ENCODE peak calls at places on chromosomes 16 and 17, in ten cellular contexts. N is dorsolateral prefrontal cortex; S is SJSA1; Y is heart right ventricle; L is AG04450; M is colonic mucosa; J is CD8-positive, alpha-beta memory T cell; P is breast epithelium; H is thyroid gland; G is PC-3. I is an unnamed sample.

GRCh38 chr16:54697677-54698076 is 233.0 kb upstream of the IRX5 start:
- DNase-seq in N (no peak), S (no peak), Y (no peak), L (no peak), M (no peak), J (no peak), P (no peak), H (no peak), G (no peak), I (no peak)

GRCh38 chr17:34886831-34887230 is 74.4 kb downstream of the CCT6B start:
- DNase-seq in N (no peak), S (no peak), Y (no peak), L (no peak), M (no peak), J (no peak), P (no peak), H (no peak), G (no peak), I (no peak)

GRCh38 chr16:86229283-86229682 is 281.0 kb upstream of the FOXF1 start:
- DNase-seq in N (no peak), S (no peak), Y (no peak), L (no peak), M (no peak), J (no peak), P (no peak), H (no peak), G (no peak), I (no peak)

GRCh38 chr16:75647138-75647491 is 350 bp downstream of the KARS1 start:
- DNase-seq in N (no peak), S (no peak), Y (no peak), L (no peak), M (no peak), J (no peak), P (no peak), H (no peak), G (no peak), I (no peak)

GRCh38 chr16:58027341-58028167 is 2.0 kb downstream of the MMP15 start:
- DNase-seq in N (no peak), S (no peak), Y (peak), L (no peak), M (peak), J (no peak), P (no peak), H (peak), G (peak), I (no peak)

GRCh38 chr17:33016920-33017319 is 25.3 kb downstream of the SPACA3 start:
- DNase-seq in N (peak), S (no peak), Y (no peak), L (no peak), M (no peak), J (no peak), P (no peak), H (no peak), G (no peak), I (no peak)

GRCh38 chr17:29073520-29073919 is 30.6 kb downstream of the PIPOX start:
- DNase-seq in N (no peak), S (no peak), Y (no peak), L (no peak), M (no peak), J (peak), P (no peak), H (no peak), G (no peak), I (no peak)

GRCh38 chr17:36000730-36001108 is 634 bp downstream of the CCL15 start:
- DNase-seq in N (no peak), S (no peak), Y (no peak), L (no peak), M (peak), J (no peak), P (no peak), H (no peak), G (no peak), I (no peak)

GRCh38 chr16:4477966-4478365 is 1.8 kb downstream of the HMOX2 start:
- DNase-seq in N (no peak), S (peak), Y (no peak), L (no peak), M (no peak), J (no peak), P (no peak), H (no peak), G (peak), I (peak)

GRCh38 chr17:41494524-41494923 is 4.8 kb upstream of the KRT36 start:
- DNase-seq in N (no peak), S (peak), Y (no peak), L (no peak), M (no peak), J (no peak), P (no peak), H (no peak), G (peak), I (no peak)

GRCh38 chr17:14513835-14514234 is 213.0 kb downstream of the HS3ST3B1 start:
- DNase-seq in N (no peak), S (no peak), Y (no peak), L (no peak), M (no peak), J (no peak), P (no peak), H (no peak), G (no peak), I (no peak)

GRCh38 chr17:18259621-18260331 is 686 bp upstream of the MIEF2 start:
- DNase-seq in N (no peak), S (no peak), Y (no peak), L (no peak), M (no peak), J (no peak), P (no peak), H (no peak), G (peak), I (peak)

GRCh38 chr17:80146121-80147034 is 550 bp downstream of the EIF4A3 start:
- DNase-seq in N (no peak), S (peak), Y (no peak), L (no peak), M (peak), J (peak), P (no peak), H (peak), G (peak), I (no peak)

GRCh38 chr17:62995377-62995885 is 29.4 kb downstream of the TANC2 start:
- DNase-seq in N (no peak), S (peak), Y (peak), L (no peak), M (no peak), J (no peak), P (no peak), H (peak), G (peak), I (no peak)

GRCh38 chr17:78324391-78325075 is 35.3 kb downstream of the SOCS3 start:
- DNase-seq in N (peak), S (peak), Y (peak), L (peak), M (peak), J (no peak), P (peak), H (peak), G (no peak), I (no peak)

GRCh38 chr17:20954794-20955193 is 88.0 kb downstream of the USP22 start:
- DNase-seq in N (no peak), S (no peak), Y (no peak), L (no peak), M (no peak), J (no peak), P (no peak), H (no peak), G (peak), I (no peak)

GRCh38 chr16:15605869-15606520 is 37.0 kb downstream of the MARF1 start:
- DNase-seq in N (no peak), S (no peak), Y (no peak), L (no peak), M (no peak), J (no peak), P (no peak), H (no peak), G (no peak), I (no peak)

GRCh38 chr16:20960899-20961298 is 60.3 kb downstream of the LYRM1 start:
- DNase-seq in N (no peak), S (no peak), Y (no peak), L (no peak), M (no peak), J (no peak), P (no peak), H (no peak), G (no peak), I (no peak)

GRCh38 chr16:22670551-22670970 is 143.4 kb upstream of the HS3ST2 start:
- DNase-seq in N (peak), S (no peak), Y (no peak), L (no peak), M (no peak), J (no peak), P (no peak), H (peak), G (peak), I (no peak)

GRCh38 chr17:9021985-9022552 is 759 bp downstream of the NTN1 start:
- DNase-seq in N (no peak), S (peak), Y (peak), L (no peak), M (no peak), J (no peak), P (no peak), H (no peak), G (no peak), I (no peak)

GRCh38 chr17:41589301-41589700 is 2.6 kb upstream of the KRT14 start:
- DNase-seq in N (no peak), S (no peak), Y (no peak), L (no peak), M (no peak), J (no peak), P (no peak), H (no peak), G (no peak), I (no peak)

GRCh38 chr17:82793974-82794620 is 42.2 kb downstream of the TBCD start:
- DNase-seq in N (no peak), S (no peak), Y (no peak), L (no peak), M (no peak), J (no peak), P (no peak), H (no peak), G (no peak), I (no peak)

GRCh38 chr16:28834349-28834748 is 11.6 kb downstream of the ATXN2L start:
- DNase-seq in N (no peak), S (no peak), Y (no peak), L (no peak), M (no peak), J (no peak), P (no peak), H (no peak), G (no peak), I (no peak)

DNA sequence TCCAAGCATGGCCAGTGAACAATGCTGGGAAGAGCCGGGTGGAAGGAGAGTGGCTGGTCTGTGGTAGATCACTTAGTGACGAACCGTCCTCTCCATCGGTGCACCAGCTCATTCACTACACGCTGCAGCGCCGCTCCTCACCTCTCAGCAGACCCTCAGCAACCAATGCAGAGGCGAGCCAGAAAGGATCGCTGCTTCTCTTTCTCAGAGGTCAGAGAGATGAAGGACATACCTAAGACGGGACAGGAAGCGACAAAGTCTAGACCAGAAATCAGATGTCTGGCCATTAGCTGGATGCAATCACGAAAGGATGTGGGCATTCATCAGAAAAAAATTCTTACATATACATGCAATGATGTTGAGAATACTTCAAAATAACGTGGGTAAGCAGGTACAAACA is 26.9 kb downstream of the NSMCE1 start:
- DNase-seq in N (no peak), S (no peak), Y (no peak), L (no peak), M (no peak), J (no peak), P (no peak), H (no peak), G (no peak), I (no peak)
- H3K27ac ChIP-seq in N (no peak), S (no peak), Y (peak), L (peak), M (peak), J (no peak), P (peak), H (peak), G (no peak), I (no peak)

GRCh38 chr17:16352838-16353701 is at the start of gene CENPV:
- DNase-seq in N (peak), S (peak), Y (no peak), L (no peak), M (peak), J (peak), P (no peak), H (peak), G (no peak), I (no peak)

GRCh38 chr17:16349461-16349860 is 3.8 kb downstream of the CENPV start:
- DNase-seq in N (no peak), S (no peak), Y (no peak), L (no peak), M (no peak), J (no peak), P (no peak), H (no peak), G (no peak), I (no peak)

GRCh38 chr17:16352303-16352837 is 899 bp downstream of the CENPV start:
- DNase-seq in N (peak), S (no peak), Y (no peak), L (no peak), M (peak), J (no peak), P (no peak), H (peak), G (no peak), I (no peak)

GRCh38 chr17:16353702-16354174 is 469 bp upstream of the CENPV start:
- DNase-seq in N (no peak), S (no peak), Y (no peak), L (no peak), M (no peak), J (no peak), P (no peak), H (no peak), G (no peak), I (no peak)

DNA sequence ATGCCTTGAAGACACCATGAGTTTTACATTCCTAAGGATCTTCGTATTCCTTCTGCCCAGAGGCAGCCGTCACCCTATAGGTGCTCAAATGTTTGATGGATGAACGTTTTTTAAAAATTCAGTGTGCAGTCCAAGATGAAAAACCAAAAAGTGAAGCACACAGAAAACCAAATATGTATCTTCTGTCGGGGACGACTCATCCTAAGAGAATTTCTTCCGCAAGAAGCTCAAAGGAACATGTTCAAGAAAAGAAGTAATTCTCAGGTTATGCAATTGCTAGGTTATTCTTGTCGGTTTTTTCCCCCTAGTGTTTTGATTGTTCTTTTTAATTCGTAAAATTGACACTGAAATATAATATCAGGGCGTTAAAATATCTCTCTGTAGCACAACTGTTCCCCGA is 1.4 kb downstream of the CENPV start:
- DNase-seq in N (no peak), S (no peak), Y (no peak), L (no peak), M (no peak), J (no peak), P (no peak), H (no peak), G (no peak), I (no peak)
- H3K27ac ChIP-seq in N (peak), S (no peak), Y (no peak), L (peak), M (no peak), J (peak), P (no peak), H (no peak), G (no peak), I (no peak)

GRCh38 chr16:10037771-10038170 is 144.5 kb downstream of the GRIN2A start:
- DNase-seq in N (no peak), S (no peak), Y (no peak), L (no peak), M (no peak), J (no peak), P (no peak), H (no peak), G (peak), I (no peak)
- H3K27ac ChIP-seq in N (peak), S (no peak), Y (no peak), L (no peak), M (no peak), J (no peak), P (no peak), H (no peak), G (no peak), I (no peak)

DNA sequence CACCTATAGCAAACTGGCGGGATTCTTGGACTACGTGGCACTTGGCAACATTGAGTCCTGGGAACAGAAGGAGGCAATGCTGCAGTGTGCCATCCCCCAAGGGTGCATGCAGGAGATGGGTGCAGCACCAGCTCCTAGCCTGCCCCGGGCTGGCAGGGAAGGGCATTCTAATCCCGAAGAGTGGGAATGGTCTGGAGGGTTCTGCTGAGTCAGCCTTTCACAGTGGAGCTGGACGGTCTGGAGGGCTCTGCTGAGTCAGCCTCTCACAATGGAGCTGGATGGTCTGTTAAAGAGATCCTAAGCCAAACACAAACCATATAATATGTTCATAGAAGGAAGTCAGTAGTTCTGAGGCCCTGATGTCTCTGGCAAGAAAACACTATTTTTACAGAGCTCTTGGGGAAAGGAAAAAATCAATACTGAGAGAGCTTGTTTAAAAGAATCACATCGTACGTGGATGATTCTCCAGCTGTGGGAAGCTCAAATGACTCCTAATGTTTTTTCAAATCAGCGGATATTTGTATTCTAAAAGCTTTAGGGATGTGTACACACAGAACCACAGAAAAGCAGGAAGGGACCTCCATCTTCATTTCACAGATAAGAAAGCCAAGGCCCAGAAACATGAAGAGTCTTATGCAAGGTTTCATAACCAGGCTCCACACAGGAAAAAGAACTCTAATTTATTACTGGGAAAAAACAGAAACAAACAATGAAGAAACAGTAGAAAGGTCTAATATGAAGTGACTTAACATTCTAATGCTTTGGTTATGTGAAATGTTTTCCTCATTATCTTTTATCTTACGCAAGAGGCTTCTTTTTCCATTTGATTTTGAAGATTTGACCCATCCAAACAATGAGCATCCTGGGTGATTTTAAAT is 176.3 kb downstream of the VPS53 start:
- DNase-seq in N (no peak), S (no peak), Y (no peak), L (peak), M (no peak), J (no peak), P (no peak), H (no peak), G (no peak), I (no peak)
- H3K27ac ChIP-seq in N (no peak), S (no peak), Y (peak), L (peak), M (peak), J (no peak), P (no peak), H (no peak), G (no peak), I (no peak)

GRCh38 chr17:57326348-57326747 is 70.0 kb downstream of the MSI2 start:
- DNase-seq in N (no peak), S (no peak), Y (no peak), L (no peak), M (no peak), J (no peak), P (no peak), H (no peak), G (no peak), I (no peak)
- H3K27ac ChIP-seq in N (no peak), S (no peak), Y (no peak), L (no peak), M (no peak), J (no peak), P (no peak), H (no peak), G (no peak), I (no peak)

GRCh38 chr16:35377142-35377541 is 1917.7 kb downstream of the TP53TG3F start:
- DNase-seq in N (no peak), S (no peak), Y (no peak), L (no peak), M (no peak), J (no peak), P (no peak), H (no peak), G (no peak), I (no peak)
- H3K27ac ChIP-seq in N (no peak), S (no peak), Y (no peak), L (no peak), M (no peak), J (no peak), P (no peak), H (no peak), G (no peak), I (no peak)

GRCh38 chr17:59355695-59356323 is 24.4 kb downstream of the YPEL2 start:
- DNase-seq in N (peak), S (no peak), Y (no peak), L (no peak), M (no peak), J (no peak), P (no peak), H (no peak), G (no peak), I (no peak)

GRCh38 chr17:59356543-59357218 is 25.2 kb downstream of the YPEL2 start:
- DNase-seq in N (no peak), S (no peak), Y (no peak), L (no peak), M (no peak), J (no peak), P (no peak), H (no peak), G (no peak), I (no peak)

GRCh38 chr17:59355030-59355694 is 23.7 kb downstream of the YPEL2 start:
- DNase-seq in N (no peak), S (no peak), Y (no peak), L (no peak), M (no peak), J (no peak), P (no peak), H (peak), G (peak), I (no peak)

GRCh38 chr17:59353936-59354755 is 22.7 kb downstream of the YPEL2 start:
- DNase-seq in N (no peak), S (no peak), Y (no peak), L (no peak), M (no peak), J (no peak), P (no peak), H (no peak), G (no peak), I (no peak)

GRCh38 chr17:59353106-59353854 is 21.8 kb downstream of the YPEL2 start:
- DNase-seq in N (no peak), S (no peak), Y (no peak), L (no peak), M (no peak), J (no peak), P (no peak), H (no peak), G (no peak), I (no peak)
- H3K27ac ChIP-seq in N (peak), S (no peak), Y (no peak), L (no peak), M (no peak), J (no peak), P (peak), H (peak), G (no peak), I (no peak)

I was measured in epithelial cell of prostate.